ENCODE peak calls at places on chromosomes 5 and 9, in four cellular contexts. I, L, O and K are unnamed samples.

GRCh38 chr9:34628656-34629491 is at the start of gene ARID3C:
- DNase-seq in O (peak; percentile 48), I (peak; percentile 80), L (peak; percentile 28), K (peak; percentile 72)

GRCh38 chr5:133400120-133400519 is 212.2 kb downstream of the FSTL4 start:
- DNase-seq in O (no peak), L (no peak), I (no peak), K (no peak)

GRCh38 chr5:81163641-81164040 is 69.5 kb upstream of the CKMT2 start:
- DNase-seq in I (no peak), L (no peak), O (no peak), K (no peak)

GRCh38 chr5:134438268-134438622 is 26.6 kb upstream of the CDKN2AIPNL start:
- DNase-seq in O (no peak), L (peak; percentile 32), I (no peak), K (peak; percentile 91)

GRCh38 chr9:137255448-137256114 is 454 bp downstream of the NELFB start:
- DNase-seq in L (peak; percentile 6), O (peak; percentile 69), I (no peak), K (peak; percentile 68)

GRCh38 chr5:72957337-72957736 is 1.5 kb downstream of the FCHO2 start:
- DNase-seq in O (no peak), L (no peak), I (no peak), K (peak; percentile 20)

GRCh38 chr9:109469646-109470358 is 28.3 kb downstream of the PTPN3 start:
- DNase-seq in O (peak; percentile 74), I (peak; percentile 77), L (peak; percentile 80), K (peak; percentile 85)

GRCh38 chr9:124853605-124854143 is 414 bp downstream of the WDR38 start:
- DNase-seq in I (no peak), L (no peak), O (no peak), K (no peak)

GRCh38 chr9:119114681-119115080 is 254.6 kb downstream of the BRINP1 start:
- DNase-seq in I (no peak), O (no peak), L (no peak), K (no peak)

GRCh38 chr5:78638423-78638822 is 10.1 kb downstream of the LHFPL2 start:
- DNase-seq in I (peak; percentile 45), L (peak; percentile 95), O (no peak), K (peak; percentile 99)

GRCh38 chr5:157459715-157460599 is at the start of gene NIPAL4:
- DNase-seq in I (peak; percentile 55), O (no peak), L (no peak), K (peak; percentile 48)

GRCh38 chr9:108622467-108622866 is 233.3 kb downstream of the ACTL7B start:
- DNase-seq in O (no peak), I (no peak), L (peak; percentile 67), K (peak; percentile 87)

GRCh38 chr5:42057254-42057690 is 132.2 kb downstream of the FBXO4 start:
- DNase-seq in O (peak; percentile 56), L (peak; percentile 86), I (peak; percentile 71), K (peak; percentile 52)

GRCh38 chr9:117541192-117541591 is 126.3 kb upstream of the ASTN2 start:
- DNase-seq in I (no peak), L (no peak), O (no peak), K (no peak)

GRCh38 chr9:128115187-128116103 is 12.1 kb downstream of the PTGES2 start:
- DNase-seq in O (no peak), I (no peak), L (no peak), K (no peak)

GRCh38 chr5:141969783-141970741 is 1.2 kb downstream of the RNF14 start:
- DNase-seq in L (peak; percentile 16), I (no peak), O (peak; percentile 92), K (peak; percentile 46)

GRCh38 chr9:111866976-111867375 is 29.6 kb upstream of the UGCG start:
- DNase-seq in L (peak; percentile 84), I (no peak), O (no peak), K (peak; percentile 71)

GRCh38 chr9:130330202-130330601 is 64.6 kb downstream of the HMCN2 start:
- DNase-seq in I (no peak), L (no peak), O (no peak), K (no peak)

GRCh38 chr9:91727316-91727861 is 222.6 kb downstream of the ROR2 start:
- DNase-seq in O (peak; percentile 58), I (peak; percentile 67), L (peak; percentile 61), K (peak; percentile 72)

GRCh38 chr5:132446621-132447020 is 44.0 kb downstream of the IRF1 start:
- DNase-seq in L (no peak), O (no peak), I (no peak), K (peak; percentile 89)

GRCh38 chr9:73643379-73644013 is 491.8 kb downstream of the ANXA1 start:
- DNase-seq in I (no peak), L (peak; percentile 54), O (no peak), K (peak; percentile 35)

GRCh38 chr9:124257070-124257864 is 482 bp upstream of the NEK6 start:
- DNase-seq in I (peak; percentile 33), O (no peak), L (peak; percentile 4), K (peak; percentile 47)

GRCh38 chr9:12922209-12922914 is 147.5 kb downstream of the LURAP1L start:
- DNase-seq in L (no peak), I (no peak), O (no peak), K (peak; percentile 36)

GRCh38 chr5:172872997-172873491 is 39.0 kb downstream of the ERGIC1 start:
- DNase-seq in I (no peak), O (no peak), L (no peak), K (peak; percentile 66)

GRCh38 chr5:77426670-77427069 is 65.4 kb downstream of the WDR41 start:
- DNase-seq in I (no peak), O (no peak), L (peak; percentile 73), K (peak; percentile 87)

GRCh38 chr5:80315244-80315643 is 4.6 kb upstream of the SPZ1 start:
- DNase-seq in O (no peak), I (no peak), L (no peak), K (no peak)

GRCh38 chr9:111375817-111376564 is 46.0 kb upstream of the OR2K2 start:
- DNase-seq in L (peak; percentile 62), I (no peak), O (no peak), K (peak; percentile 20)

GRCh38 chr5:139418804-139419203 is 14.9 kb upstream of the SPATA24 start:
- DNase-seq in I (peak; percentile 40), L (no peak), O (no peak), K (no peak)

GRCh38 chr9:16363916-16364315 is 506.6 kb downstream of the BNC2 start:
- DNase-seq in L (no peak), I (no peak), O (no peak), K (no peak)
- TF ChIP-seq EZH2phosphoT487 in L (no peak), I (no peak), O (no peak), K (no peak)

DNA sequence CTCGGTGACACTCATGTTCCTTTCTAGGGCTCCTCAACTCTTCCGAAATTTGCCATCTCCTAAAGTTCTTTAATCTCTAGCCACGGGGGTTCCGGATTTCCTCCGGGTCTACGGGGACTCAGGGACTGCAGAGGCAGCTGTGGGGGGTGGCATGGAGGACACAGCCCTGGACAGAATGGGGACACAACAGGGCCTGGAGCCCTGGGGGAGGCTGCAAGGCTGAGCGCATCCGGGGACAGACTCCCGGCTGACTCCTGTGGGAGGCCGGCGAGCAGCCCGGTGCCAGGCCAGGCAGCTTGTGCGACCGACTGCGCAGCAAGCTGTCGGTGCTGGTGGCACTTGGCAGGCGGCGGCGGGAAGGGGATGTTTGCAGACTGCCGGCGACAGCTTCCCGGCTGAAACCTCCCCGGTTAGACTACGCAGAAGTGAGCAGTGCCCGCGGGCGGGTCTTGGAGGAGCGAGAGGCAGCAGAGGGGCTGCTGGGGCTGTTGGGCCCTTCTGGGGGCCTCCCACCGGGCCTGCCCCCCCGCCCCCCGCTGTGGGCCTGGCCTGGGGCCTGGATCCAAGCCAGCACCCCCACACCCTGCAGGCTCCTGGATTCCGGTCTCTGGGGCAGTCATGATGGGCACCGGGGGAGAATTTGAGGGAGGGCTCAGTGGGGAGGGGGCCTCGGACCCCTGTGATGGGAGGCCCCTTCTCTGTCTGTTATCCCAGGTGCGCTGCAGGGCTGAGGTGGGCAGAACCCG is 28.7 kb upstream of the UBAC1 start:
- DNase-seq in L (no peak), I (peak; percentile 54), O (no peak), K (no peak)
- TF ChIP-seq EZH2 in L (no peak), I (no peak), O (no peak), K (no peak)

GRCh38 chr5:3350781-3351180 is 244.9 kb upstream of the IRX1 start:
- DNase-seq in L (no peak), I (no peak), O (no peak), K (no peak)
- TF ChIP-seq EZH2phosphoT487 in L (no peak), I (no peak), O (no peak), K (no peak)

DNA sequence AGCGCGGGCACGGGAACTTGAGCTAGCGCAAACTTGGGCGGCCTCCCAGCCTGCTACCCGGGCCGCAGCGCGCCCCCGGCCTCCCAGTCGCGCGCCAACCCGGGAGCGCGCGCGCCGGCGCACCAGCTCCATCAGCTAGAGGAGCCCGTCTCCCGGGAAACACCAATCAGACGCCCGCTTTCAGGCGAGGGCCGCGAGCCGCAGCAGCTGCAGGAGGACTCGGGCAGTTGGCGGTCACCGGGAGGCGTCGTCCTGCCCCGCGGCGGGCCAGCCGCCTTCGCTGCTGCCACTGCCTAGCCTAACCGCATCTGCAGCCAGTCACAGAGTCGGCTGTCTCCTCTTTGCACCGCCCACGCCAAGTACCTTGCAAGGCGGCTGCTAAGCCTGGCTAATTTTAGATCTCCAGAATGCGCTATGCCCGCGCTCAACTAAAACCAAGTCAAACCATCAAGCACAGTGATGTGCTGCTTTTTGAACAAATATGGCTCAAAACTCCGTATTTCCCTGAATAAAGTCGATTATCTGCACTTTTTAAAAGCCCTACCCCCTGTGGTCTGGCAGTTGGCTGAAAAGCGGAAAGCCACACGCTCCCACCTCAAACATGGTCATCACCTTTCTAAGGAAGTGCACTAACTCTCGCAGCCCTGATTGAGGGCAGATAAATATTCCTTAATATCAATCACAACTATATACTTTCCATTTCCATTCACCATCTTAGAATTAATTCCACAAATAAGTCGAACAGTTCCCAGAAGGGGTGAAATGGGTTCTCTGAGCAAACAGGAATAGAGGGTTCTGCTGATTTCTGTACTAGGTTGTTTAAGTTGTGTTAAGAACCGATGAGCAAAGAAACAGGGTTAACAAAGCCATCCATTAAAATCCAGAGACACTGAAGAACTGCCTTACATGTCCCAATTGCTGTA is 221.8 kb downstream of the MEF2C start:
- DNase-seq in L (peak; percentile 96), I (peak; percentile 97), O (peak; percentile 96), K (peak; percentile 83)
- TF ChIP-seq EZH2 in L (no peak), I (peak; percentile 69), O (no peak), K (peak; percentile 12)

GRCh38 chr5:126101901-126102300 is 321.3 kb upstream of the GRAMD2B start:
- DNase-seq in O (no peak), L (no peak), I (no peak), K (no peak)

GRCh38 chr5:126104951-126105350 is 318.3 kb upstream of the GRAMD2B start:
- DNase-seq in O (no peak), L (no peak), I (no peak), K (no peak)

GRCh38 chr5:126104341-126104740 is 318.9 kb upstream of the GRAMD2B start:
- DNase-seq in O (no peak), I (no peak), L (no peak), K (no peak)

GRCh38 chr5:126103050-126103449 is 320.2 kb upstream of the GRAMD2B start:
- DNase-seq in O (no peak), I (no peak), L (no peak), K (no peak)

GRCh38 chr5:126103872-126104271 is 319.3 kb upstream of the GRAMD2B start:
- DNase-seq in L (no peak), O (peak; percentile 57), I (no peak), K (no peak)
- TF ChIP-seq EZH2phosphoT487 in L (no peak), O (no peak), I (no peak), K (no peak)

GRCh38 chr9:68584110-68585033 is 43.7 kb upstream of the TMEM252 start:
- DNase-seq in L (peak; percentile 83), O (peak; percentile 93), I (peak; percentile 93), K (peak; percentile 91)
- TF ChIP-seq EZH2 in L (no peak), O (no peak), I (no peak), K (no peak)

GRCh38 chr9:99814359-99814758 is 7.3 kb upstream of the NR4A3 start:
- DNase-seq in L (no peak), I (no peak), O (no peak), K (no peak)
- TF ChIP-seq EZH2phosphoT487 in L (no peak), I (no peak), O (no peak), K (no peak)